ENCODE peak calls at places on chromosomes 13 and 19, in ten cellular contexts. R, A, Z, C, U, D, Q, N, K and S are unnamed samples.

GRCh38 chr19:5994407-5995165 is 16.6 kb upstream of the RANBP3 start:
- DNase-seq in R (no peak), A (no peak), Z (no peak), C (no peak), U (no peak), D (no peak), Q (no peak), N (no peak), K (no peak), S (no peak)

GRCh38 chr13:112722433-112723250 is 32.8 kb downstream of the ATP11A start:
- DNase-seq in R (peak; percentile 79), A (no peak), Z (no peak), C (no peak), U (peak; percentile 44), D (peak; percentile 28), Q (peak; percentile 75), N (no peak), K (no peak), S (peak; percentile 90)

GRCh38 chr19:28553005-28553404 is 659.9 kb downstream of the UQCRFS1 start:
- DNase-seq in R (no peak), A (no peak), Z (peak; percentile 5), C (no peak), U (no peak), D (no peak), Q (no peak), N (no peak), K (no peak), S (no peak)

GRCh38 chr19:9793051-9793591 is 24.6 kb upstream of the ZNF846 start:
- DNase-seq in R (peak; percentile 51), A (peak; percentile 43), Z (no peak), C (peak; percentile 70), U (peak; percentile 75), D (no peak), Q (peak; percentile 55), N (no peak), K (peak; percentile 82), S (no peak)

GRCh38 chr13:30464496-30465351 is 1.0 kb downstream of the HMGB1 start:
- DNase-seq in R (peak; percentile 69), A (peak; percentile 65), Z (peak; percentile 63), C (peak; percentile 77), U (peak; percentile 67), D (no peak), Q (peak; percentile 84), N (peak; percentile 86), K (peak; percentile 84), S (peak; percentile 47)

GRCh38 chr19:46714523-46715106 is 2.3 kb downstream of the PRKD2 start:
- DNase-seq in R (no peak), A (no peak), Z (no peak), C (no peak), U (no peak), D (no peak), Q (no peak), N (peak; percentile 81), K (no peak), S (no peak)

GRCh38 chr19:4575267-4575793 is 15.8 kb upstream of the SEMA6B start:
- DNase-seq in R (no peak), A (peak; percentile 64), Z (peak; percentile 92), C (no peak), U (peak; percentile 95), D (no peak), Q (peak; percentile 90), N (no peak), K (peak; percentile 71), S (peak; percentile 53)

GRCh38 chr13:42119875-42120274 is 71.4 kb downstream of the DGKH start:
- DNase-seq in R (no peak), A (no peak), Z (no peak), C (no peak), U (no peak), D (no peak), Q (no peak), N (no peak), K (no peak), S (no peak)

GRCh38 chr19:44303976-44304568 is 753 bp downstream of the ZNF235 start:
- DNase-seq in R (no peak), A (no peak), Z (no peak), C (peak; percentile 23), U (peak; percentile 17), D (no peak), Q (no peak), N (no peak), K (no peak), S (peak; percentile 6)

GRCh38 chr19:54207908-54208783 is 7.5 kb downstream of the RPS9 start:
- DNase-seq in R (peak; percentile 71), A (peak; percentile 75), Z (no peak), C (peak; percentile 56), U (no peak), D (no peak), Q (peak; percentile 78), N (no peak), K (peak; percentile 86), S (peak; percentile 29)

GRCh38 chr19:16076958-16077611 is 790 bp downstream of the TPM4 start:
- DNase-seq in R (peak; percentile 55), A (peak; percentile 61), Z (no peak), C (peak; percentile 78), U (peak; percentile 68), D (no peak), Q (peak; percentile 62), N (no peak), K (peak; percentile 76), S (no peak)

GRCh38 chr19:58059003-58059671 is at the start of gene ZNF135:
- DNase-seq in R (peak; percentile 58), A (peak; percentile 74), Z (peak; percentile 92), C (peak; percentile 84), U (peak; percentile 94), D (no peak), Q (peak; percentile 92), N (peak; percentile 78), K (peak; percentile 90), S (no peak)

GRCh38 chr13:110912651-110913051 is 2.2 kb downstream of the ANKRD10 start:
- DNase-seq in R (no peak), A (no peak), Z (no peak), C (no peak), U (no peak), D (no peak), Q (no peak), N (no peak), K (peak; percentile 69), S (no peak)

GRCh38 chr13:50366488-50367174 is 351.4 kb downstream of the KCNRG start:
- DNase-seq in R (no peak), A (no peak), Z (no peak), C (no peak), U (no peak), D (no peak), Q (no peak), N (no peak), K (no peak), S (peak; percentile 48)

GRCh38 chr13:50415428-50415827 is 400.2 kb downstream of the KCNRG start:
- DNase-seq in R (no peak), A (no peak), Z (no peak), C (no peak), U (no peak), D (no peak), Q (no peak), N (no peak), K (no peak), S (no peak)

GRCh38 chr13:97310809-97311436 is 88.8 kb downstream of the MBNL2 start:
- DNase-seq in R (no peak), A (no peak), Z (no peak), C (no peak), U (no peak), D (no peak), Q (no peak), N (no peak), K (no peak), S (no peak)

GRCh38 chr13:111005364-111005763 is 90.5 kb upstream of the ANKRD10 start:
- DNase-seq in R (no peak), A (no peak), Z (no peak), C (no peak), U (no peak), D (no peak), Q (no peak), N (no peak), K (no peak), S (no peak)

GRCh38 chr13:92676246-92676645 is 550.4 kb upstream of the GPC6 start:
- DNase-seq in R (no peak), A (no peak), Z (no peak), C (no peak), U (no peak), D (no peak), Q (no peak), N (no peak), K (no peak), S (no peak)

GRCh38 chr19:12783226-12783848 is 7.9 kb upstream of the JUNB start:
- DNase-seq in R (no peak), A (no peak), Z (no peak), C (no peak), U (peak; percentile 64), D (no peak), Q (no peak), N (no peak), K (peak; percentile 62), S (no peak)

GRCh38 chr19:18063463-18063862 is 23.3 kb downstream of the IL12RB1 start:
- DNase-seq in R (no peak), A (no peak), Z (peak; percentile 73), C (no peak), U (peak; percentile 52), D (no peak), Q (no peak), N (no peak), K (no peak), S (no peak)
- TF ChIP-seq CTCF in R (no peak), A (no peak), Z (peak; percentile 58), C (no peak), U (peak; percentile 54), D (no peak), Q (no peak), N (no peak), K (no peak), S (no peak)

DNA sequence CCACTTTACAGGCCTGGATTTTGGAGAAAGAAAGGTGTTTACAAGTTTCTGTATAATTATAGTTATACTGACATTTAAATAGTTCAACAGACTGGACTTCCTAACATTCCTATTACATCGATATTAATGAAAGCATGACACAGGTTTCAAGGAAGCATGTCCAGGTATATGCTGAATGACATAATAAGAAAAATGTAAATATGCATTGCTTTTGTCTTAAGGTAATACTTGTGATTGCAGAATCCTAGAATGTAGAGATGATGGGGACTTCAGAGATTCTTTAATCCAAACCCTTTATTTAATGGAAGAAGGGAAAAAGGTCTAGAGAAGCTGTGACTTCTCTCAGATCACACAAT is 5.0 kb downstream of the STARD13 start:
- DNase-seq in R (no peak), A (no peak), Z (no peak), C (no peak), U (no peak), D (no peak), Q (no peak), N (no peak), K (no peak), S (peak; percentile 59)
- H3K4me1 ChIP-seq in R (peaks cover 13% of the 10 kb centered on the region), A (peaks cover 49% of the 10 kb centered on the region), Z (no peaks in the 10 kb centered on the region), C (peaks cover 5% of the 10 kb centered on the region), U (peaks cover 14% of the 10 kb centered on the region), D (peaks cover 25% of the 10 kb centered on the region), Q (peaks cover 49% of the 10 kb centered on the region), N (no peaks in the 10 kb centered on the region), K (peaks cover 10% of the 10 kb centered on the region), S (peaks cover 64% of the 10 kb centered on the region)

GRCh38 chr19:53076984-53077383 is 26.2 kb downstream of the ZNF160 start:
- DNase-seq in R (no peak), A (peak; percentile 16), Z (peak; percentile 91), C (no peak), U (peak; percentile 97), D (no peak), Q (peak; percentile 63), N (no peak), K (no peak), S (no peak)
- TF ChIP-seq CTCF in R (no peak), A (no peak), Z (peak; percentile 95), C (no peak), U (peak; percentile 88), D (no peak), Q (peak; percentile 78), N (no peak), K (no peak), S (peak; percentile 35)

GRCh38 chr19:3404324-3405260 is 38.2 kb downstream of the NFIC start:
- DNase-seq in R (peak; percentile 88), A (peak; percentile 75), Z (no peak), C (peak; percentile 58), U (peak; percentile 56), D (no peak), Q (peak; percentile 93), N (no peak), K (peak; percentile 95), S (no peak)
- H3K4me1 ChIP-seq in R (peaks cover 87% of the 10 kb centered on the region), A (peaks cover 44% of the 10 kb centered on the region), Z (no peaks in the 10 kb centered on the region), C (no peaks in the 10 kb centered on the region), U (no peaks in the 10 kb centered on the region), D (peaks cover 20% of the 10 kb centered on the region), Q (peaks cover 45% of the 10 kb centered on the region), N (no peaks in the 10 kb centered on the region), K (peaks cover 6% of the 10 kb centered on the region), S (no peaks in the 10 kb centered on the region)